ENCODE peak calls at places on chromosomes 11 and 22, in eight cellular contexts. D, W, N, E, K, L, P and M are unnamed samples.
A peak's percentile ranks its signal among the peaks of the same experiment; 100 is the strongest.

GRCh38 chr11:128519353-128519752 is 68.0 kb downstream of the ETS1 start:
- DNase-seq in N (no peak), E (no peak), K (no peak), P (no peak), D (no peak), W (no peak), L (no peak), M (no peak)

GRCh38 chr22:47963660-47964059 is 1201.2 kb downstream of the TBC1D22A start:
- DNase-seq in P (no peak), N (no peak), L (no peak), K (no peak), W (no peak), D (no peak), E (no peak), M (no peak)

GRCh38 chr11:34251640-34251980 is 106.2 kb downstream of the ABTB2 start:
- DNase-seq in W (no peak), P (no peak), N (no peak), E (no peak), L (no peak), K (no peak), D (no peak), M (no peak)

GRCh38 chr11:90803366-90803765 is 580.5 kb upstream of the CHORDC1 start:
- DNase-seq in P (no peak), N (no peak), W (no peak), E (no peak), L (no peak), D (no peak), K (no peak), M (no peak)

GRCh38 chr22:49333206-49333605 is 494.5 kb downstream of the BRD1 start:
- DNase-seq in L (no peak), K (no peak), E (no peak), P (no peak), W (no peak), D (no peak), N (no peak), M (no peak)

GRCh38 chr11:110774138-110775014 is 62.1 kb upstream of the ARHGAP20 start:
- DNase-seq in W (no peak), L (no peak), D (no peak), K (no peak), P (no peak), N (no peak), E (no peak), M (no peak)

GRCh38 chr11:8361206-8361605 is 97.5 kb upstream of the LMO1 start:
- DNase-seq in W (no peak), E (no peak), N (no peak), P (no peak), K (no peak), D (no peak), L (no peak), M (no peak)

GRCh38 chr11:59767212-59767611 is 12.0 kb downstream of the STX3 start:
- DNase-seq in W (no peak), L (no peak), N (no peak), P (no peak), D (no peak), K (no peak), E (peak; percentile 92), M (no peak)

GRCh38 chr22:42635531-42635930 is 4.9 kb downstream of the ATP5MGL start:
- DNase-seq in K (no peak), P (no peak), E (no peak), N (no peak), L (peak; percentile 55), D (no peak), W (peak; percentile 85), M (no peak)

GRCh38 chr11:80186687-80187086 is 745.9 kb upstream of the TENM4 start:
- DNase-seq in D (no peak), E (no peak), P (no peak), L (no peak), K (no peak), W (no peak), N (no peak), M (no peak)

GRCh38 chr11:569273-569885 is 6.9 kb upstream of the PHRF1 start:
- DNase-seq in N (no peak), P (no peak), L (no peak), D (peak; percentile 64), K (no peak), W (no peak), E (no peak), M (no peak)

GRCh38 chr11:117903505-117904382 is 25.5 kb downstream of the TMPRSS13 start:
- DNase-seq in E (no peak), W (no peak), K (no peak), D (no peak), L (no peak), N (no peak), P (no peak), M (no peak)

GRCh38 chr22:32543020-32543357 is 68.4 kb downstream of the FBXO7 start:
- DNase-seq in E (no peak), L (no peak), K (no peak), N (no peak), D (no peak), W (no peak), P (no peak), M (no peak)

DNA sequence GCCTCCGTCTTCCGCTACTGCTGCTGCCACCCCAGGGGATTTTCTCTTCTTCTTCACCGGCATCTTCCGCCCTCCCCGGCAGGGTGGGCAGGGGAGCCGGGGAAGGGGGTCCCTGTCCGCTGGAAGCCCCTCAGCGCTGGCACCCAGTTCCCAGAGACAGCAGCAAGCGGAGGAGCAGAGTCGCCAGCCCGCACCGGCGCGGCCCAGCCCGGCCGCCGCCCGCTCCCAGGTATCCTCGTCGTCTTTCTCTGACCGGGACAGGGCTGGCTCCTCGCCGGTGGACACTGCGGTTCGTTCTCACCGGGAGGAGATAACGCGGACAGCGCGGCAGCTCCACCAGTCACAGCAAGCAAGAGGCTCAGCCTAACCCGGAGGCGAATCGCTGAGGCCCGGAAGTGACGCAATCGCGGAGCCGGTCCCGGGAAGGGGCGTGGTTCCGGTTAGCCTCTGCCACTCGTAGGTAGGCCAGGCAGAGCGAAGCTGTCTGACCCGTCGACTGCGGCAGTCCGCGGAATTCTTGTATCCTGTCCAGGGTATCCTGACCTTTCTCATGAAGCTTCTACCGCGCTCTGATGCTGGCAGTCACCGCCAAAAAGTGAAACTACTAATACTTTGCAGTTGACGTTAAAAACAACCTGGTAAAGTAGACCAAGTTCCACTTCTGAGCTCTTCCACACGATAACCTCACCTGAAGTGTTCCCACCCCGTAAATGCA is at the start of gene DCUN1D5:
- DNase-seq in N (peak; percentile 96), P (peak; percentile 98), K (peak; percentile 96), W (peak; percentile 71), L (peak; percentile 98), D (peak; percentile 97), E (peak; percentile 98), M (peak; percentile 79)
- TF ChIP-seq POLR2A in N (peak; percentile 65), P (peak; percentile 85), K (peak; percentile 71), W (peak; percentile 82), L (peak; percentile 73), D (peak; percentile 77), E (peak; percentile 98), M (peak; percentile 94)

DNA sequence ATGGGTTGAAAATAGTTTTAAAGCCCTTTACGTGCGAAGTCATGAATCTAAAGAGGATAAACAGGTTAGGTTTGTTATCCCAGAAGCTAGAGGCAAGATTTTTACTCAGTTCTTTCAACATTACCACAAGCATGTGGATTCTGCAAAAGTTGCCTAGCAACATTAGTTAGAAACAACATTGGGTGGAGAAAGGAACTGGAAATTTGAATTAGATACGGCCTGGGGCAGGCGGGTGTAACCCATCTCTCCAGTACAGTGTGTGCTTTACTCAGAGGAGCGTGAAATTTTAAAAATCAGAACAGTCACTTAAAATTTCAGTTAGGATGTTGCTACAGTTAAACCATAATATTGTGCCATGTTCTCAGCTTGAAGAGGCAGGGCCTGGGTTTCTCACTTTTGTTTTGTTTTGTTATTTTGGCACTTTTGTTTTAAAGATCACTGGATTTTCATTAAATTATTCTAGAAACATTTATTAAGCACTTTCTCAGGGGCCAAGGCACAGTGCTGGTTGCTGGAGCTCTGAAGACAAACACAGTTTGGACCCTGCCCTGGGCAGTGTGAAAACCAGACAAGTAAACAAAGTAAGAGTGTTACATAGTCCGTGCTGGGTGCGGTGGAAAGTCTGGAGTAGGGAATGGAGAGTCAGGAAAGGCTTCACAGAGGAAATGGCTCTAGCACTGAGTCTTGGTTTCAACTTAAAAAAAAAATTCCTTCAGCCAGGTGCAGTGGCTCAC is 4.4 kb upstream of the WEE1 start:
- DNase-seq in E (peak; percentile 70), D (peak; percentile 74), N (peak; percentile 86), P (peak; percentile 89), K (peak; percentile 59), W (peak; percentile 38), L (peak; percentile 86), M (no peak)
- TF ChIP-seq POLR2A in E (no peak), D (peak; percentile 90), N (peak; percentile 50), P (peak; percentile 81), K (peak; percentile 69), W (no peak), L (peak; percentile 63), M (no peak)

GRCh38 chr11:65422104-65422632 is 430 bp upstream of the NEAT1 start:
- DNase-seq in L (peak; percentile 99), E (peak; percentile 99), P (peak; percentile 98), D (peak; percentile 99), K (peak; percentile 99), W (peak; percentile 45), N (peak; percentile 96), M (no peak)
- TF ChIP-seq POLR2A in L (no peak), E (no peak), P (no peak), D (no peak), K (peak; percentile 99), W (peak; percentile 52), N (peak; percentile 61), M (no peak)

GRCh38 chr22:23774922-23775436 is 2.3 kb downstream of the MMP11 start:
- DNase-seq in W (no peak), L (no peak), K (no peak), N (no peak), D (no peak), P (no peak), E (no peak), M (no peak)

GRCh38 chr22:23775779-23776375 is 3.2 kb downstream of the MMP11 start:
- DNase-seq in P (no peak), N (no peak), D (no peak), K (no peak), E (no peak), W (no peak), L (no peak), M (no peak)

GRCh38 chr22:23772315-23773246 is at the start of gene MMP11:
- DNase-seq in W (no peak), K (peak; percentile 63), L (peak; percentile 76), E (peak; percentile 55), D (peak; percentile 63), P (peak; percentile 69), N (peak; percentile 33), M (peak; percentile 68)

GRCh38 chr22:23773247-23774113 is 831 bp downstream of the MMP11 start:
- DNase-seq in K (no peak), W (no peak), E (no peak), N (no peak), D (no peak), P (no peak), L (no peak), M (no peak)

DNA sequence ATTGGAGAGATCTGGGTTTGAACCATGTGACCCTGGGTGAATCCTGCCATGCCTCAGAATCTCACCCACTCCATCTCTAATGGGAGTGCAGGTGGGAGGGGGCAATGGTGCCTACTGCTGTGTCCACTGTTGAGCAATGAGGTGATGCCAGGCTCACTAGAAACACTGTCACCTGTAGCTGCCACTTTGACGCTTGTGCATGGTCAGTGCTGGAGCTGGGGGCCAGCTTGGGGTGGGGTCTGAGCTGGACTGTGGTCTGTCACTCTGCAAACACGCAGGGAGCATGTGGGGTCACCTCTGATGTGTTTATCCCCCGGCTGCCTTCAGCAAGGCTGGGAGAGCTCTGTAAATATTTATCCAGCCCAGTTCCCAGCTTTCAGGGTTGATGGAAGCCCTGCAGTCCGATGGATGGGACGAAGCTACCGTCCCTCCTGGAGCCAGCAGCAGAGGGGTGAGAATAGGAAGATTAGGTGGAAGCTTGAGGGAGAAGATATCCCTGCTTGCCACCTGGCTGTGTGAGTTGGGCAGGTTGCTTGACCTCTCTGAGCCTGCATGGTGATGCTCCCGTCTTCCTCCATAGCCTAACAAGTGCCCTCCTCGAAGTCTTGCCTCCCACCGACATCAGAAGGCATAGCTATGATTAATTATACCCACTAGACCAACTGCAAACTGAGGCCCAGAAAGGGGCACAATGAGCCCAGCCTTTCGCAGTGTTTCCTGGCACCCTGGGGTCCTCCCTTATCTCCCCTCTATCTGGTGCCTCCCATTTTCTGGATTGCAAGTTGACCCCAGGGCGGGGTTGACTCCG is 1.7 kb downstream of the MMP11 start:
- DNase-seq in K (no peak), W (no peak), P (no peak), N (no peak), E (no peak), L (no peak), D (no peak), M (no peak)
- TF ChIP-seq POLR2A in K (no peak), W (no peak), P (no peak), N (no peak), E (no peak), L (no peak), D (no peak), M (no peak)